ENCODE peak calls at places on chromosomes 12 and 14, in six cellular contexts. D is activated T-helper 1 cell treated with anti-CD3 and anti-CD28 coated beads, Interleukin-12 subunit alpha, Interleukin-12 subunit beta, Interleukin-2, Interleukin-4 antibody, amounts not matched to agents 30 ng/mL and 10 ng/mL and 1 ng/mL, durations not matched to agents 14 hours and 24 hours and 36 hours; E is H1; T is fibroblast of pulmonary artery; M is naive thymus-derived CD8-positive, alpha-beta T cell; H is LoVo. L is an unnamed sample.

GRCh38 chr12:69998011-69998410 is 173.0 kb downstream of the MYRFL start:
- DNase-seq in T (no peak), H (no peak), M (no peak), E (no peak), D (no peak), L (no peak)

GRCh38 chr12:16384732-16385131 is 37.3 kb downstream of the MGST1 start:
- DNase-seq in M (no peak), E (no peak), D (no peak), T (no peak), H (no peak), L (no peak)

GRCh38 chr14:52485350-52485960 is 66.8 kb downstream of the TXNDC16 start:
- DNase-seq in D (no peak), M (no peak), T (no peak), E (no peak), H (no peak), L (no peak)

GRCh38 chr12:52323001-52323400 is 1.8 kb upstream of the KRT83 start:
- DNase-seq in H (no peak), T (no peak), M (no peak), D (no peak), E (no peak), L (no peak)

GRCh38 chr12:105235299-105235746 is 651 bp downstream of the APPL2 start:
- DNase-seq in T (no peak), D (no peak), E (no peak), H (peak; percentile 25), M (no peak), L (no peak)

GRCh38 chr12:45336762-45337596 is 121.1 kb downstream of the ANO6 start:
- DNase-seq in M (no peak), H (no peak), T (peak; percentile 75), E (no peak), D (no peak), L (no peak)

GRCh38 chr14:94523265-94523664 is 14.0 kb upstream of the SERPINA12 start:
- DNase-seq in T (no peak), M (no peak), H (no peak), E (no peak), D (no peak), L (no peak)

GRCh38 chr14:33404964-33405574 is 466.4 kb downstream of the NPAS3 start:
- DNase-seq in H (no peak), D (no peak), T (no peak), M (no peak), E (no peak), L (no peak)

GRCh38 chr14:70416322-70416716 is 571 bp downstream of the SYNJ2BP start:
- DNase-seq in E (no peak), M (no peak), H (peak; percentile 13), D (no peak), T (peak; percentile 18), L (no peak)

GRCh38 chr14:70663707-70664179 is 22.0 kb downstream of the TTC9 start:
- DNase-seq in E (no peak), H (no peak), T (no peak), D (no peak), M (no peak), L (no peak)

GRCh38 chr12:68623059-68623458 is 12.4 kb downstream of the RAP1B start:
- DNase-seq in M (no peak), D (no peak), E (no peak), H (no peak), T (no peak), L (no peak)

GRCh38 chr12:27220057-27220987 is 23.8 kb upstream of the STK38L start:
- DNase-seq in H (no peak), T (peak; percentile 58), D (no peak), E (no peak), M (no peak), L (no peak)

GRCh38 chr12:95620171-95620570 is 68.9 kb upstream of the USP44 start:
- DNase-seq in M (no peak), E (no peak), H (no peak), D (no peak), T (no peak), L (no peak)

GRCh38 chr14:51020024-51020710 is 74.7 kb downstream of the TRIM9 start:
- DNase-seq in M (no peak), H (no peak), D (no peak), E (no peak), T (no peak), L (no peak)